ENCODE peak calls at places on chromosome 10, in seven cellular contexts. C is GM12865; O is activated CD4-positive, alpha-beta T cell treated with anti-CD3 and anti-CD28 coated beads, Interleukin-2, amount 50 U/mL, for 24 hours; B is central memory CD4-positive, alpha-beta T cell; L is activated naive CD4-positive, alpha-beta T cell; J is lower lobe of right lung; U is PC-3. X is an unnamed sample.

GRCh38 chr10:52312999-52313349 is 1.1 kb upstream of the DKK1 start:
- DNase-seq in U (no peak), C (no peak), J (no peak), O (no peak), L (no peak), B (no peak), X (no peak)

GRCh38 chr10:6095810-6096209 is 7.0 kb downstream of the RBM17 start:
- DNase-seq in J (no peak), U (no peak), B (no peak), O (no peak), L (no peak), C (no peak), X (no peak)

GRCh38 chr10:42980553-42981357 is 96.1 kb upstream of the RET start:
- DNase-seq in C (no peak), B (no peak), O (no peak), L (no peak), U (no peak), J (no peak), X (peak)

GRCh38 chr10:74927701-74928100 is 101.3 kb downstream of the KAT6B start:
- DNase-seq in B (no peak), U (peak), C (no peak), J (no peak), L (no peak), O (no peak), X (no peak)

GRCh38 chr10:103534621-103535498 is 41.4 kb downstream of the NEURL1 start:
- DNase-seq in O (no peak), C (no peak), B (no peak), L (no peak), J (no peak), U (no peak), X (peak)

GRCh38 chr10:87767253-87767652 is 50.8 kb downstream of the ATAD1 start:
- DNase-seq in U (peak), L (no peak), J (no peak), C (no peak), B (no peak), O (no peak), X (no peak)

GRCh38 chr10:59340279-59340678 is 22.1 kb downstream of the FAM13C start:
- DNase-seq in L (no peak), U (no peak), C (no peak), J (no peak), B (no peak), O (no peak), X (no peak)

GRCh38 chr10:132003286-132003924 is 21.7 kb upstream of the BNIP3 start:
- DNase-seq in B (no peak), L (no peak), O (no peak), J (no peak), U (no peak), C (no peak), X (no peak)

GRCh38 chr10:128001886-128002285 is 95.0 kb downstream of the PTPRE start:
- DNase-seq in C (no peak), U (no peak), B (no peak), O (no peak), J (no peak), L (no peak), X (no peak)

GRCh38 chr10:31075434-31075833 is 43.8 kb upstream of the ZNF438 start:
- DNase-seq in O (no peak), J (no peak), U (peak), C (no peak), L (no peak), B (no peak), X (no peak)

GRCh38 chr10:109593686-109594085 is 329.6 kb downstream of the XPNPEP1 start:
- DNase-seq in L (no peak), B (no peak), O (no peak), J (no peak), U (peak), C (no peak), X (no peak)

GRCh38 chr10:73634397-73634796 is 6.9 kb downstream of the MYOZ1 start:
- DNase-seq in U (no peak), J (no peak), O (no peak), B (no peak), C (no peak), L (no peak), X (no peak)

GRCh38 chr10:113854757-113855626 is 531 bp downstream of the NHLRC2 start:
- DNase-seq in U (no peak), O (peak), J (peak), C (peak), L (peak), B (peak), X (peak)

X was measured in H9.